ENCODE peak calls at places on chromosomes 3 and 15, in four cellular contexts. X is heart left ventricle, Q is cardiac fibroblast, N is suprapubic skin. I is an unnamed sample.

GRCh38 chr3:64956619-64957018 is 268.8 kb upstream of the ADAMTS9 start:
- DNase-seq in X (no peak), Q (no peak), N (no peak), I (no peak)

GRCh38 chr15:66894363-66894762 is 171.0 kb upstream of the SMAD3 start:
- DNase-seq in X (no peak), Q (no peak), N (no peak), I (no peak)

GRCh38 chr15:66670698-66671580 is 31.1 kb upstream of the SMAD6 start:
- DNase-seq in X (no peak), Q (no peak), N (no peak), I (no peak)

GRCh38 chr15:95520511-95520910 is 810.0 kb upstream of the NR2F2 start:
- DNase-seq in X (no peak), Q (no peak), N (no peak), I (no peak)

GRCh38 chr15:63944681-63944955 is 101.7 kb downstream of the DAPK2 start:
- DNase-seq in X (peak; percentile 10), Q (no peak), N (no peak), I (no peak)

GRCh38 chr3:65877160-65877559 is 161.6 kb downstream of the MAGI1 start:
- DNase-seq in X (no peak), Q (no peak), N (no peak), I (no peak)

GRCh38 chr15:57570994-57571393 is 20.7 kb upstream of the MYZAP start:
- DNase-seq in X (no peak), Q (peak; percentile 91), N (no peak), I (peak; percentile 42)

GRCh38 chr3:37996785-37997301 is 6.3 kb downstream of the VILL start:
- DNase-seq in X (peak; percentile 62), Q (peak; percentile 88), N (peak; percentile 88), I (peak; percentile 71)

GRCh38 chr3:32113566-32113965 is 7.1 kb downstream of the GPD1L start:
- DNase-seq in X (no peak), Q (no peak), N (no peak), I (no peak)

GRCh38 chr3:82509951-82510603 is 748.6 kb upstream of the GBE1 start:
- DNase-seq in X (no peak), Q (no peak), N (peak; percentile 63), I (no peak)

GRCh38 chr3:12294885-12295580 is 6.2 kb downstream of the PPARG start:
- DNase-seq in X (no peak), Q (peak; percentile 90), N (no peak), I (peak; percentile 80)

GRCh38 chr3:138180375-138181029 is 5.8 kb upstream of the DBR1 start:
- DNase-seq in X (no peak), Q (peak; percentile 66), N (no peak), I (peak; percentile 37)

GRCh38 chr3:35383216-35383615 is 256.1 kb upstream of the ARPP21 start:
- DNase-seq in X (no peak), Q (peak; percentile 7), N (no peak), I (no peak)

GRCh38 chr3:194337965-194338753 is 13.0 kb downstream of the CPN2 start:
- DNase-seq in X (no peak), Q (no peak), N (no peak), I (no peak)

GRCh38 chr15:100787567-100787941 is 92.1 kb upstream of the ALDH1A3 start:
- DNase-seq in X (no peak), Q (no peak), N (no peak), I (no peak)

GRCh38 chr3:108420926-108421325 is 89.5 kb downstream of the MYH15 start:
- DNase-seq in X (no peak), Q (peak; percentile 87), N (no peak), I (peak; percentile 91)

GRCh38 chr15:49423021-49423420 is at the start of gene FGF7:
- DNase-seq in X (no peak), Q (peak; percentile 19), N (no peak), I (peak; percentile 47)

GRCh38 chr3:129413687-129414506 is 14.5 kb downstream of the EFCAB12 start:
- DNase-seq in X (no peak), Q (peak; percentile 95), N (no peak), I (peak; percentile 94)

GRCh38 chr15:62582580-62582979 is 417.5 kb upstream of the C2CD4B start:
- DNase-seq in X (no peak), Q (no peak), N (no peak), I (no peak)

GRCh38 chr3:12339701-12340480 is 51.0 kb downstream of the PPARG start:
- DNase-seq in X (no peak), Q (no peak), N (no peak), I (no peak)

GRCh38 chr15:92822216-92823144 is 77.6 kb upstream of the CHD2 start:
- DNase-seq in X (no peak), Q (no peak), N (no peak), I (no peak)

GRCh38 chr15:90620379-90621134 is 90.8 kb downstream of the CRTC3 start:
- DNase-seq in X (no peak), Q (no peak), N (no peak), I (no peak)

GRCh38 chr3:63349583-63350177 is 71.6 kb downstream of the SYNPR start:
- DNase-seq in X (no peak), Q (peak; percentile 81), N (no peak), I (peak; percentile 59)

GRCh38 chr3:149459491-149460057 is 14.9 kb upstream of the TM4SF4 start:
- DNase-seq in X (no peak), Q (no peak), N (no peak), I (no peak)

GRCh38 chr3:52289747-52290595 is 2.3 kb downstream of the GLYCTK start:
- DNase-seq in X (no peak), Q (no peak), N (peak; percentile 62), I (no peak)

DNA sequence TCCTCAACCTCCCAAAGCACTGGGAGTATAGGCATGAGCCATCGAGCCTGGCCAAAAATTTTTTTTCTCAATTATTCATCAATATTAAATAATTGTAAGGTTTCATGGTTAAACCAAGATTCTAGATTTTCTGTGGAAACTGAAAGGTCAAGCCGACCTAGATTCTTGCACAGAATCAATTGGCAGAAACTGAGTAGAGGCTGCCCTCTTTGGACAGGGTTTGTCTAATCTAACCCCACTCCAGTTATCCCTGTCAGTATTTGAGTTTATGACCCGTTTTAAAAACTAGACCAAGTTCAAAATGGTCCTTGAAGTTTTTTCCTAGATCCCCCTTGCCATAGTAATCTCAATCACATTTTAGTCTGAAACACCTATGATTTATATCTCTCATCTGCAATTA is 8.6 kb upstream of the ADAM10 start:
- DNase-seq in X (no peak), Q (peak; percentile 60), N (no peak), I (no peak)
- TF ChIP-seq CTCF in X (peak; percentile 16), Q (peak; percentile 23), N (no peak), I (peak; percentile 53)

GRCh38 chr15:26866298-26867198 is at the start of gene GABRA5:
- DNase-seq in X (no peak), Q (peak; percentile 33), N (no peak), I (peak; percentile 30)

GRCh38 chr15:26869628-26870027 is 2.8 kb downstream of the GABRA5 start:
- DNase-seq in X (no peak), Q (no peak), N (no peak), I (no peak)

GRCh38 chr15:26868029-26868685 is 1.3 kb downstream of the GABRA5 start:
- DNase-seq in X (no peak), Q (no peak), N (no peak), I (no peak)

GRCh38 chr15:26867199-26868007 is 541 bp downstream of the GABRA5 start:
- DNase-seq in X (no peak), Q (no peak), N (no peak), I (no peak)

DNA sequence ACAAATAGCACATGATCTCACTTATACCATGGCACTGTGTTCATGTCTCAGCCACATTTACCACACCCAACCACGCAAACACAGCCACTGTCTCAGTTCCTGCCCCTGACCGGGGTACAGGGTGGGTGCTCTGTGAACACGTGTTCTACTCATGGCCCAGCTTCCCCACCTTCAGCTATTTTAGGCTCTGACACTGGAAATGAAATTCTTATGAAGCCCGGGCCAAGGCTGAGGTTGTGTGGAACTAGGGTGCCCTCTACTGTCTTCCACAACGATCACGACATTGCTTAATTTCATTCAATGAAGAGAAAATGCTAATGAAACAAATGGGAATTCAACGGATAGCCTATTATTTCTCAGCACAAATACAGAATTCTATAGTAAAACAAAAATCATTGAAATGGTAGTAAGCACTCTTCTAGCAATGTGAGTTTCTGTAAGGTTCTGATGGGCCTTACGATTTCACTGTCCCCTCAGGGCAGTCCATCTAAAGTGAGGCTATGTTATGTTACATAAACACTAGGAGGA is 2.1 kb upstream of the GABRA5 start:
- DNase-seq in X (no peak), Q (peak; percentile 62), N (no peak), I (peak; percentile 45)
- TF ChIP-seq CTCF in X (peak; percentile 41), Q (peak; percentile 46), N (peak; percentile 37), I (peak; percentile 77)

DNA sequence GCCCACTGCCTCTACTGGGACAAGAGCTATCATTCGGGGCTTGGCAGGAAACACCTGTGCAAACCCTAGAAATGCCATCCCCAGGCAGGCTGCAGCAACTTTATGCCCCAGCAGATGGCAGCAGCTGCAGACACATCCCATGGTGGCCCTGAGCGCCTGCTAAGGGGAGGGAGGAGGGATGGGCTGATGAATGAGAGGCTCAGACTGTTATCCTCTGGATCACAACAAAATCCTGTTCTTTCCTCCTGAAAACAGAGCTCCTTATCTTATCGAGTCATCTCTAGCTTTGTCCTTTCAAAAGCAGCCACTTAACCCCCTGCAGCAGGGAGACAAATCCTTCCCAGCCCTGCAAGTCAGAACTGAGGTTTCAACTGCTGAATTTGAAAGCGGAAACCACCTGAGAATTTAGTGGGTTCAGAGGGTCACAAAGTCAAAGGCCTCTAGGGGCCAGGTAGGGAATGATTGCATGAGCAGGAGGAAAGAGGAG is 90.6 kb upstream of the PROK2 start:
- DNase-seq in X (peak; percentile 65), Q (peak; percentile 73), N (peak; percentile 77), I (peak; percentile 43)
- TF ChIP-seq CTCF in X (peak; percentile 78), Q (peak; percentile 96), N (peak; percentile 89), I (peak; percentile 86)

DNA sequence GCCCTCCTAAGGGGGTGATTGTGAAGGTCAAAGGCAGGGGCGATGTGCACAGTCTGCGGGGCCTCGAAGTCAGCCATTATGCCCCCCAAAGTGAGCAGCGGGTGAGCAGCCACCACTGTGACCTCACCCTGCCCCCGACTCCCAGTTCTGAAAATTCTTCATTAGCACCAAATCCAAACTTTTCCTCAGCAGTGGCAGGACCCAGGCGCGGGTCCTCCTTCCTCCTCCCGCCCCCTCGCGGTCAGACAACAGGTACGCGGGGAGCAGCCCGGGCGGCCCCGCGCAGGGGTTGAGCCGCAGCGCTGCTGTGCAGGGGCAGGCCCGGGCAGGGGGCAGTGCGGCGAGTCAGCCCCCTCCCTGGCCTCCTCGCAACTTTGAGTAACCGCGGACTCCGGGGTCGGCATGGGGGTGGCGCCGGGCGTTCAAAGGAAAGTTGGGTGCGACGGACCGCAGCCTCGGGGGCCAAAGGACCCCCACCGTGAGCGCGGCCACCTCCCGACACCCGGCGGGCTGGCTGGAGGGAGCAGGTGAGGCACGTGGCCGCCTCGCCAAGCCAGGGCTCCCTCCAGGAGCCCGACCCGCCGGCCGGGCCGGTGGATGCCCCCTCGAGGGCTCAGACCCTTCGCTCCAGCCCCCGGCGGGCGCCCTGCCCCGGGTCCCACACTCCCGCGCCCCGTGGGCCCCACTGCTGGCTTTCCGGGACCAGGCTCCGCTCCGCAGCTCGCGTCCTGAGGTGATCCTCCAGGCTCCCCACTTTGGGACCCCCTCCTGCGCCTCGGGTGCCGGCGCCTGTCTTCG is 49.4 kb upstream of the CCDC174 start:
- DNase-seq in X (no peak), Q (no peak), N (no peak), I (no peak)
- TF ChIP-seq CTCF in X (no peak), Q (no peak), N (no peak), I (peak; percentile 42)